ENCODE peak calls at places on chromosomes 3 and 15, in seven cellular contexts. V, M, A, J, T, H and Y are unnamed samples.

GRCh38 chr3:124766113-124767095 is 36.2 kb downstream of the UMPS start:
- DNase-seq in V (no peak), M (no peak), A (no peak), J (no peak), T (no peak), H (no peak), Y (no peak)

GRCh38 chr3:136546718-136547117 is 205.5 kb downstream of the STAG1 start:
- DNase-seq in V (no peak), M (no peak), A (no peak), J (no peak), T (no peak), H (no peak), Y (no peak)

GRCh38 chr3:46299608-46300460 is 54.1 kb upstream of the CCR2 start:
- DNase-seq in V (no peak), M (no peak), A (no peak), J (no peak), T (no peak), H (no peak), Y (no peak)

GRCh38 chr15:70596354-70597055 is 166.9 kb downstream of the UACA start:
- DNase-seq in V (no peak), M (no peak), A (no peak), J (no peak), T (no peak), H (peak; percentile 7), Y (no peak)

GRCh38 chr3:23810342-23811116 is 4.8 kb downstream of the UBE2E1 start:
- DNase-seq in V (peak; percentile 76), M (no peak), A (peak; percentile 9), J (peak; percentile 55), T (peak; percentile 72), H (no peak), Y (no peak)

GRCh38 chr3:14902719-14903118 is 44.7 kb upstream of the NR2C2 start:
- DNase-seq in V (no peak), M (no peak), A (no peak), J (no peak), T (no peak), H (no peak), Y (no peak)

GRCh38 chr3:140570602-140571001 is 107.3 kb upstream of the TRIM42 start:
- DNase-seq in V (no peak), M (no peak), A (no peak), J (no peak), T (no peak), H (no peak), Y (no peak)

GRCh38 chr15:74367296-74367854 is at the start of gene CYP11A1:
- DNase-seq in V (no peak), M (no peak), A (no peak), J (no peak), T (peak; percentile 55), H (no peak), Y (peak; percentile 10)

GRCh38 chr3:107235193-107235922 is 141.9 kb upstream of the CCDC54 start:
- DNase-seq in V (peak; percentile 21), M (no peak), A (no peak), J (no peak), T (no peak), H (no peak), Y (no peak)

GRCh38 chr15:28273468-28273867 is 48.5 kb downstream of the HERC2 start:
- DNase-seq in V (no peak), M (no peak), A (no peak), J (peak; percentile 49), T (no peak), H (no peak), Y (no peak)

GRCh38 chr15:21269121-21269520 is 171.2 kb downstream of the POTEB3 start:
- DNase-seq in V (no peak), M (no peak), A (no peak), J (no peak), T (no peak), H (no peak), Y (no peak)

GRCh38 chr15:26772588-26773484 is at the start of gene GABRB3:
- DNase-seq in V (peak; percentile 95), M (no peak), A (no peak), J (peak; percentile 45), T (no peak), H (no peak), Y (no peak)

GRCh38 chr3:31346542-31346979 is 186.2 kb upstream of the STT3B start:
- DNase-seq in V (no peak), M (no peak), A (no peak), J (no peak), T (no peak), H (no peak), Y (no peak)

GRCh38 chr3:31345581-31345980 is 187.1 kb upstream of the STT3B start:
- DNase-seq in V (no peak), M (no peak), A (no peak), J (no peak), T (no peak), H (no peak), Y (no peak)

GRCh38 chr3:31343075-31343474 is 189.7 kb upstream of the STT3B start:
- DNase-seq in V (no peak), M (no peak), A (no peak), J (no peak), T (no peak), H (no peak), Y (no peak)

DNA sequence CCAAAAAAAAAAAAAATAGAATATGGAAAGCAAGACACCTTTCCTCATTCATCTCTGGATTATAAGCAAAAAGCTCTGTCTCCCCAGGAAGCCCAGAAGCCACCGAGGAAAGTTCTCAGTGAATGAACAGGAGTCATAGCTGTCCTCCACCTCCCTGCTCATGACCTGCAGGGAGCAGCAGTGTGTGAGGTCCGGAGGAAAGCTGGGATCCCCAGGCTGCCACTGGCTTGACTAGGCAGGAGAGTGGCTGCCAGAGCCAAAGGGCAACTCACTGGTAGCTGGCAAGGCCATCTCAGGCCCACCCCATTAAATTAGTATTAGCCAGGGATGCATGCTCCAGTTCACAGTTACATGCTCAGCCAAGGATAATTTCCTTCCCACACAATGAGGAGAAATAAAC is 191.6 kb upstream of the STT3B start:
- DNase-seq in V (peak; percentile 21), M (no peak), A (no peak), J (peak; percentile 9), T (no peak), H (no peak), Y (no peak)
- TF ChIP-seq CTCF in V (peak; percentile 39), M (no peak), A (no peak), J (no peak), T (no peak), H (peak; percentile 11), Y (no peak)

GRCh38 chr3:195001961-195002861 is 268.7 kb downstream of the XXYLT1 start:
- DNase-seq in V (peak; percentile 83), M (no peak), A (no peak), J (peak; percentile 58), T (no peak), H (peak; percentile 15), Y (no peak)
- TF ChIP-seq CTCF in V (peak; percentile 72), M (peak; percentile 43), A (no peak), J (peak; percentile 47), T (peak; percentile 28), H (peak; percentile 71), Y (peak; percentile 60)

DNA sequence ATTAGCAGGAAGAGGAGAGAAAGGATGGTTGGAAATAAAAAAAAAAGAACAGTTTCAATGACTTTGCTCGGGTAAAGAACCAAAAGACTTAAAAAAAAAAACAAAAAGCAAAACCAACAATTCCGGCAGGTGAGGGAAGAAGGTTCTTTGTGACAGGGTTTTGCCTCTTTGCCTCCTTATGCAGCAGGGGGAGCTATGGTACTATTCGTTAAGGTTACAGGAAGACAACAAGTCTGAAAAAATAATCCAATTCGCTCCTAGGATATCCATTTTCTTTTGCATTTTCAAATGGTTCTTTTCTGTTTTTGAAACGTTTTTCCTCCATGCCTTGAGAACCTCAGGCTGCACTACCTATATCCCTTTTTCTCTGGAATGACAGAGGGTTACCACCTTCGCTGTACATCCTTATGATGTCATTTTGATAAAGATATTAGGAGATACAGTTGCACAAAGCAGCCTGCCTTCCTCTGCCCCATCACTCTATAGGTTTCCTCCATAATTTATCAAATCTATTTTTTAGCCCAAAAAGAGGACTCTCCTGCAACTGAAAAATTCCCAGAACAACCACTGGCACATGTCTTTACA is 55.0 kb downstream of the CFAP20DC start:
- DNase-seq in V (peak; percentile 60), M (no peak), A (no peak), J (peak; percentile 33), T (no peak), H (peak; percentile 25), Y (no peak)
- TF ChIP-seq CTCF in V (peak; percentile 72), M (peak; percentile 47), A (peak; percentile 43), J (peak; percentile 45), T (peak; percentile 28), H (peak; percentile 72), Y (peak; percentile 60)

DNA sequence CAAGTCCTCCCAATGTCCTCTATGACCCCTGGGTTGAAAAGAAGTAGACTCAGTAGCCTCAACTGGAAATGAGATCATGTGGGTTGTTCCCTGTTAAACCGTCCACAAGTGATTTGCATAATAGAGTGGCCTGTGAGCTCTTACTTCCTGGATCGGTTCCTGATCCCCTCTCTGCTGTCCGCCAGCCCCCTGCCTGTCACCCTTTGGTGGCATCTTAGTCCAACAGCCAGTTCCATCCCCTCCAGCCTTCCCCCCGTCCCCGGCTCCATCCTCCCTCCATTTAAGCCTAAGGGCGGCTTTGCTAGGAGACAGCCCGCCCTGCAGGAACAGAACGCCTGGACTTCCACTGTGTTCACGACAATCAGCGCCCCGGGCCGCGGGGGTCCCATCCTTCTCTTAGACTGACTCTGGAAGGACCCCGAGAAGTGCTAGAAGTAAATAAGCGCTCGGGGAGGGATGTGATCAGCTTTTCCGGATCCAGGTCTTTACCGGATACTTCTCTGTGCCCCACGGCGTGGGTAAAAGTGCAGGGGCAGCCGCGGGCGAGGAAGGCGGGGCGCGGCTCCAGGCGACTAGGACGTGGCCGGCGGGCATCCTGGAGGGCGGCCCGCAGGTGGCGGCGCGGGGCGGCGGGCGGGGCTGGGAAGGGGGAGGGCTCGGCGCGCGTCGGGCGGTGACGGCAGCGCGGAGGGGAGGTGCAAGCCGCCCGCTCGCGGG is 51.2 kb upstream of the ULK4 start:
- DNase-seq in V (peak; percentile 73), M (peak; percentile 34), A (peak; percentile 64), J (peak; percentile 75), T (peak; percentile 83), H (no peak), Y (peak; percentile 80)
- TF ChIP-seq CTCF in V (no peak), M (no peak), A (no peak), J (no peak), T (no peak), H (no peak), Y (no peak)

DNA sequence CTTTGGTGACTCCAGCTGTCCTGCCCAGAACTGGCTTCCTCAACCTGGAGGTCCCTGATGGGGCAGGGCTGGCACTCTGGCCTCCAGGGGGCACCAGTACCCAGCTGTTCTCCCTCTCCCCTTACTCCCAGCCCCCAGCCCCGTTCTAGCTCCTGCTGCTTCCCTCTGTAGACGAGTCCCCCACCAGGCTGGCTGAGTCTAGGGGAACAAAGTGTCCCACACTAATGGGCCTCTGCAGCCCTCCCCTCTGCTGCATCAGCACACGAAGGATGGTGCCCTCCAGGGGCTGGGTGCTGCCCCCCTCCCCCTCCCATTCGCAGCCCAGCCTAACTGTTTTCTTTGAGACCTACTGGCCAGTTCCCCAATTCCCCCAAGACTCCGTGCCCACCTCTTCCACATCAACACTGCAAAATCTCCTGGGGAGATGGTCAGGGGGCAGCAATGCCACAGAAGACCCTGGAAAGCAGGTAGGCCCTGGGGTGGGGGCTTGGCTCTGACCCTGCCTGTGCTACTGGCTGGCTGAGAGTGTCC is 4.2 kb downstream of the RHCG start:
- DNase-seq in V (peak; percentile 63), M (no peak), A (no peak), J (peak; percentile 76), T (peak; percentile 39), H (no peak), Y (no peak)
- TF ChIP-seq CTCF in V (peak; percentile 80), M (peak; percentile 17), A (no peak), J (peak; percentile 64), T (no peak), H (peak; percentile 59), Y (peak; percentile 22)

GRCh38 chr3:134029734-134030381 is at the start of gene SLCO2A1:
- DNase-seq in V (peak; percentile 53), M (no peak), A (no peak), J (peak; percentile 28), T (no peak), H (no peak), Y (no peak)
- TF ChIP-seq CTCF in V (no peak), M (no peak), A (no peak), J (no peak), T (no peak), H (no peak), Y (no peak)